ENCODE peak calls at places on chromosomes 1 and 21, in ten cellular contexts. G is stimulated activated CD8-positive, alpha-beta memory T cell treated with anti-CD3 and anti-CD28 coated beads, Interleukin-7, amount 100 ng/mL, for 48 hours; F is CD8-positive, alpha-beta memory T cell; D is central memory CD8-positive, alpha-beta T cell; Y is T follicular helper cell; H is smooth muscle cell of the brain vasculature; L is hippocampal formation; E is stimulated activated CD4-positive, alpha-beta T cell treated with anti-CD3 and anti-CD28 coated beads, Interleukin-1b, Interleukin-23, amount 100 ng/mL, for 4 hours; U is K562; V is activated naive CD4-positive, alpha-beta T cell treated with anti-CD3 and anti-CD28 coated beads, Interleukin-2, amount 10 ng/mL, durations not matched to agents 7 days and 5 days. P is an unnamed sample.

GRCh38 chr1:85756864-85757263 is 48.6 kb upstream of the ZNHIT6 start:
- DNase-seq in H (no peak), Y (no peak), D (no peak), G (no peak), L (no peak), E (no peak), U (no peak), F (no peak), V (no peak), P (no peak)

GRCh38 chr1:5983361-5984103 is 8.7 kb downstream of the NPHP4 start:
- DNase-seq in L (no peak), D (no peak), H (no peak), U (peak; percentile 60), E (no peak), F (no peak), Y (no peak), V (no peak), G (no peak), P (no peak)

GRCh38 chr21:39034590-39035536 is 148.4 kb downstream of the PSMG1 start:
- DNase-seq in D (no peak), L (no peak), Y (no peak), V (no peak), H (no peak), F (no peak), U (no peak), E (no peak), G (no peak), P (no peak)

GRCh38 chr1:25120286-25120685 is 112.0 kb downstream of the SYF2 start:
- DNase-seq in H (no peak), L (no peak), U (no peak), D (no peak), G (no peak), V (no peak), Y (no peak), E (no peak), F (no peak), P (no peak)

GRCh38 chr1:230189276-230190183 is 122.5 kb downstream of the GALNT2 start:
- DNase-seq in L (no peak), H (no peak), G (no peak), U (no peak), E (no peak), V (no peak), F (no peak), Y (no peak), D (no peak), P (no peak)

GRCh38 chr1:30888391-30888790 is 20.2 kb downstream of the SDC3 start:
- DNase-seq in D (no peak), H (peak; percentile 31), L (no peak), V (no peak), U (peak; percentile 48), G (no peak), Y (no peak), E (no peak), F (no peak), P (no peak)

GRCh38 chr21:18384771-18385170 is 18.8 kb downstream of the TMPRSS15 start:
- DNase-seq in H (no peak), Y (no peak), U (peak; percentile 4), E (no peak), G (no peak), D (no peak), V (no peak), F (no peak), L (no peak), P (peak; percentile 53)

GRCh38 chr1:229067546-229067945 is 203.4 kb upstream of the RAB4A start:
- DNase-seq in L (no peak), D (no peak), U (no peak), F (no peak), G (no peak), H (no peak), V (no peak), Y (no peak), E (no peak), P (no peak)

GRCh38 chr1:234437423-234438171 is 41.4 kb downstream of the TARBP1 start:
- DNase-seq in E (no peak), D (no peak), Y (no peak), G (no peak), V (no peak), F (no peak), H (no peak), U (no peak), L (no peak), P (peak; percentile 13)

GRCh38 chr1:164614316-164614715 is 55.3 kb downstream of the PBX1 start:
- DNase-seq in V (no peak), F (no peak), D (no peak), G (no peak), U (no peak), H (no peak), E (no peak), L (no peak), Y (no peak), P (no peak)

GRCh38 chr21:15682182-15682895 is 47.4 kb upstream of the USP25 start:
- DNase-seq in L (no peak), G (no peak), U (no peak), E (no peak), V (no peak), H (no peak), F (no peak), D (no peak), Y (no peak), P (peak; percentile 46)

GRCh38 chr1:232438476-232438875 is 191.5 kb downstream of the SIPA1L2 start:
- DNase-seq in E (no peak), L (no peak), U (no peak), Y (no peak), V (no peak), D (no peak), H (peak; percentile 46), G (no peak), F (no peak), P (no peak)

GRCh38 chr1:32367912-32368635 is 5.7 kb downstream of the TSSK3 start:
- DNase-seq in E (no peak), L (no peak), V (no peak), Y (no peak), H (no peak), G (no peak), F (no peak), D (no peak), U (no peak), P (no peak)

P was measured in small intestine.